ENCODE peak calls at places on chromosomes 6 and 20, in eight cellular contexts. G is cardiac fibroblast; T is stimulated activated naive CD4-positive, alpha-beta T cell treated with Interleukin-2 at 50 U/mL for 16 hours; X is CD8-positive, alpha-beta T cell; D is psoas muscle; Y is astrocyte of the spinal cord; W is cardiac muscle cell; I is GM23248. O is an unnamed sample.
A peak's percentile ranks its signal among the peaks of the same experiment; 100 is the strongest.

GRCh38 chr6:83192871-83193746 is at the start of the genes PGM3 and RWDD2A:
- DNase-seq in X (peak; percentile 90), G (peak; percentile 88), Y (peak; percentile 88), D (peak; percentile 92), W (peak; percentile 89), T (peak; percentile 89), I (peak; percentile 97), O (peak; percentile 89)

GRCh38 chr20:4602297-4602631 is 119.4 kb upstream of the PRND start:
- DNase-seq in X (no peak), G (no peak), D (no peak), W (no peak), Y (peak; percentile 19), I (peak; percentile 73), T (no peak), O (peak; percentile 52)

GRCh38 chr6:134729590-134729989 is 220.3 kb downstream of the ALDH8A1 start:
- DNase-seq in X (no peak), G (no peak), I (peak; percentile 21), Y (peak; percentile 41), T (no peak), D (no peak), W (peak; percentile 45), O (no peak)

GRCh38 chr6:46203388-46203787 is 32.6 kb upstream of the ENPP5 start:
- DNase-seq in I (peak; percentile 9), W (peak; percentile 54), X (no peak), T (no peak), D (no peak), G (peak; percentile 52), Y (no peak), O (no peak)

GRCh38 chr20:41391587-41392001 is 25.0 kb upstream of the EMILIN3 start:
- DNase-seq in I (no peak), D (no peak), T (no peak), X (no peak), G (no peak), W (no peak), Y (no peak), O (peak; percentile 66)

GRCh38 chr6:42339991-42340401 is 111.7 kb downstream of the TRERF1 start:
- DNase-seq in I (peak; percentile 28), D (no peak), T (peak; percentile 50), Y (no peak), W (no peak), X (no peak), G (no peak), O (peak; percentile 75)

GRCh38 chr6:34104186-34104585 is 41.7 kb downstream of the GRM4 start:
- DNase-seq in D (no peak), Y (no peak), W (no peak), I (peak; percentile 8), X (no peak), G (no peak), T (no peak), O (no peak)

GRCh38 chr20:2756056-2756611 is 44.3 kb downstream of the CPXM1 start:
- DNase-seq in X (no peak), I (peak; percentile 55), G (peak; percentile 78), W (peak; percentile 80), D (no peak), Y (peak; percentile 46), T (no peak), O (peak; percentile 67)

GRCh38 chr6:166228839-166229528 is 61.3 kb upstream of the TBXT start:
- DNase-seq in G (no peak), T (no peak), I (no peak), D (no peak), Y (no peak), W (no peak), X (no peak), O (no peak)

GRCh38 chr6:20399518-20399917 is 2.2 kb upstream of the E2F3 start:
- DNase-seq in G (no peak), W (no peak), X (no peak), D (no peak), Y (no peak), T (no peak), I (no peak), O (no peak)

O was measured in ELR.